ENCODE peak calls at places on chromosomes 16 and 17, in four cellular contexts. One of them, this sample, is unnamed.

GRCh38 chr16:30351586-30352419 is 3.3 kb downstream of the CD2BP2 start:
- DNase-seq in K562: no peak
- DNase-seq in GM12878: no peak
- DNase-seq in H1: no peak
- DNase-seq in this sample: peak; percentile 39

GRCh38 chr16:61900482-61900881 is 135.8 kb downstream of the CDH8 start:
- DNase-seq in K562: no peak
- DNase-seq in GM12878: no peak
- DNase-seq in H1: no peak
- DNase-seq in this sample: no peak

GRCh38 chr17:78130439-78131101 is at the start of gene TMC8:
- DNase-seq in K562: peak; percentile 47
- DNase-seq in GM12878: no peak
- DNase-seq in H1: no peak
- DNase-seq in this sample: no peak

GRCh38 chr17:21275047-21275578 is 9.4 kb upstream of the MAP2K3 start:
- DNase-seq in K562: peak; percentile 22
- DNase-seq in GM12878: no peak
- DNase-seq in H1: no peak
- DNase-seq in this sample: no peak

GRCh38 chr17:63433746-63434591 is 12.1 kb downstream of the CYB561 start:
- DNase-seq in K562: no peak
- DNase-seq in GM12878: no peak
- DNase-seq in H1: no peak
- DNase-seq in this sample: no peak

GRCh38 chr17:15967706-15968399 is 22.9 kb downstream of the ADORA2B start:
- DNase-seq in K562: no peak
- DNase-seq in GM12878: no peak
- DNase-seq in H1: no peak
- DNase-seq in this sample: no peak

GRCh38 chr16:67393111-67393789 is at the start of gene TPPP3:
- DNase-seq in K562: peak; percentile 95
- DNase-seq in GM12878: no peak
- DNase-seq in H1: peak; percentile 87
- DNase-seq in this sample: no peak

GRCh38 chr17:48747445-48748363 is 19.2 kb upstream of the HOXB13 start:
- DNase-seq in K562: no peak
- DNase-seq in GM12878: no peak
- DNase-seq in H1: peak; percentile 64
- DNase-seq in this sample: no peak

GRCh38 chr17:37043201-37043600 is 94.4 kb downstream of the AATF start:
- DNase-seq in K562: no peak
- DNase-seq in GM12878: no peak
- DNase-seq in H1: peak; percentile 37
- DNase-seq in this sample: no peak

GRCh38 chr16:83733301-83733700 is 74.5 kb upstream of the HSBP1 start:
- DNase-seq in K562: no peak
- DNase-seq in GM12878: no peak
- DNase-seq in H1: no peak
- DNase-seq in this sample: no peak

GRCh38 chr16:31118223-31119155 is 1.0 kb downstream of the KAT8 start:
- DNase-seq in K562: no peak
- DNase-seq in GM12878: no peak
- DNase-seq in H1: no peak
- DNase-seq in this sample: no peak

GRCh38 chr16:10635367-10636021 is 55.1 kb upstream of the EMP2 start:
- DNase-seq in K562: no peak
- DNase-seq in GM12878: no peak
- DNase-seq in H1: no peak
- DNase-seq in this sample: no peak

GRCh38 chr16:51290410-51290809 is 139.3 kb upstream of the SALL1 start:
- DNase-seq in K562: no peak
- DNase-seq in GM12878: no peak
- DNase-seq in H1: no peak
- DNase-seq in this sample: no peak

GRCh38 chr17:58577696-58578095 is 63.3 kb upstream of the MTMR4 start:
- DNase-seq in K562: peak; percentile 57
- DNase-seq in GM12878: no peak
- DNase-seq in H1: peak; percentile 67
- DNase-seq in this sample: peak; percentile 77

GRCh38 chr16:85963746-85964370 is 64.9 kb downstream of the IRF8 start:
- DNase-seq in K562: no peak
- DNase-seq in GM12878: no peak
- DNase-seq in H1: no peak
- DNase-seq in this sample: no peak

GRCh38 chr17:75020331-75021110 is 8.1 kb downstream of the MRPL58 start:
- DNase-seq in K562: no peak
- DNase-seq in GM12878: no peak
- DNase-seq in H1: no peak
- DNase-seq in this sample: no peak

GRCh38 chr16:7421578-7421977 is 88.9 kb downstream of the RBFOX1 start:
- DNase-seq in K562: no peak
- DNase-seq in GM12878: no peak
- DNase-seq in H1: no peak
- DNase-seq in this sample: no peak

GRCh38 chr17:39808409-39808997 is 55.6 kb downstream of the IKZF3 start:
- DNase-seq in K562: no peak
- DNase-seq in GM12878: no peak
- DNase-seq in H1: no peak
- DNase-seq in this sample: no peak

GRCh38 chr16:67462279-67462655 is 18.7 kb downstream of the ATP6V0D1 start:
- DNase-seq in K562: no peak
- DNase-seq in GM12878: no peak
- DNase-seq in H1: no peak
- DNase-seq in this sample: no peak

GRCh38 chr17:31654936-31655335 is 204.1 kb downstream of the COPRS start:
- DNase-seq in K562: no peak
- DNase-seq in GM12878: no peak
- DNase-seq in H1: no peak
- DNase-seq in this sample: no peak

GRCh38 chr16:73545713-73546112 is 497.8 kb upstream of the ZFHX3 start:
- DNase-seq in K562: no peak
- DNase-seq in GM12878: no peak
- DNase-seq in H1: no peak
- DNase-seq in this sample: no peak

GRCh38 chr16:14241631-14242030 is 170.5 kb downstream of the MRTFB start:
- DNase-seq in K562: no peak
- DNase-seq in GM12878: no peak
- DNase-seq in H1: no peak
- DNase-seq in this sample: no peak

GRCh38 chr17:48804936-48805411 is 12.1 kb downstream of the TTLL6 start:
- DNase-seq in K562: peak; percentile 84
- DNase-seq in GM12878: no peak
- DNase-seq in H1: peak; percentile 97
- DNase-seq in this sample: peak; percentile 77

GRCh38 chr17:52517176-52517575 is 358.7 kb upstream of the CA10 start:
- DNase-seq in K562: no peak
- DNase-seq in GM12878: no peak
- DNase-seq in H1: no peak
- DNase-seq in this sample: no peak

GRCh38 chr17:78599419-78599818 is 22.2 kb upstream of the DNAH17 start:
- DNase-seq in K562: no peak
- DNase-seq in GM12878: no peak
- DNase-seq in H1: no peak
- DNase-seq in this sample: no peak

GRCh38 chr17:79970576-79971068 is 65.0 kb downstream of the TBC1D16 start:
- DNase-seq in K562: peak; percentile 48
- DNase-seq in GM12878: no peak
- DNase-seq in H1: no peak
- DNase-seq in this sample: peak; percentile 38

GRCh38 chr17:60372790-60373483 is 19.0 kb downstream of the USP32 start:
- DNase-seq in K562: no peak
- DNase-seq in GM12878: no peak
- DNase-seq in H1: no peak
- DNase-seq in this sample: no peak
- TF ChIP-seq EGR1 in K562: no peak
- TF ChIP-seq EGR1 in GM12878: no peak
- TF ChIP-seq EGR1 in H1: no peak
- TF ChIP-seq EGR1 in this sample: no peak

DNA sequence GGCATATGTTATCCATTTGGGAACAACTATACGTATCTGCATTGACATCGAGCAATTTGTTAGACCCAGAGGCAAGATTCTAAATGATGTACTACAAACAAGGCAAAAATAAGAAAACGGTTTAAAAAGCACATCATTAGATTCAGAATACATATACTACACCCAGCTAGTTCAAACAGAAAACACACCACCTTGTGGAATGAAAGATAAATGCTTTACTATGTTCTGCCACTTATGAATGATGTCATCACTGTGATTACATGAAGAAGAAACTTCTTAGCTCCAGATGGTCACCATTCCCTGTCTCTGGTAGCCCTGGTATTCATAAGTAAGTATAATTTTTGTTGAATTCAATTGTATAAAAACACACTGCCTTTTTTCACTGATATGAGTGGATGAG is 7.8 kb downstream of the NACA2 start:
- DNase-seq in K562: peak; percentile 42
- DNase-seq in GM12878: no peak
- DNase-seq in H1: no peak
- DNase-seq in this sample: peak; percentile 65
- TF ChIP-seq MAX in K562: no peak
- TF ChIP-seq MAX in GM12878: no peak
- TF ChIP-seq MAX in H1: no peak
- TF ChIP-seq MAX in this sample: peak; percentile 44

GRCh38 chr17:19531780-19532501 is 1.7 kb upstream of the SLC47A1 start:
- DNase-seq in K562: no peak
- DNase-seq in GM12878: no peak
- DNase-seq in H1: no peak
- DNase-seq in this sample: no peak

GRCh38 chr17:19533718-19534561 is at the start of gene SLC47A1:
- DNase-seq in K562: no peak
- DNase-seq in GM12878: no peak
- DNase-seq in H1: peak; percentile 67
- DNase-seq in this sample: no peak

GRCh38 chr17:19537116-19537515 is 3.5 kb downstream of the SLC47A1 start:
- DNase-seq in K562: no peak
- DNase-seq in GM12878: no peak
- DNase-seq in H1: no peak
- DNase-seq in this sample: no peak

GRCh38 chr17:19534562-19535149 is 1.0 kb downstream of the SLC47A1 start:
- DNase-seq in K562: no peak
- DNase-seq in GM12878: no peak
- DNase-seq in H1: no peak
- DNase-seq in this sample: no peak

GRCh38 chr17:19533036-19533717 is 477 bp upstream of the SLC47A1 start:
- DNase-seq in K562: no peak
- DNase-seq in GM12878: no peak
- DNase-seq in H1: no peak
- DNase-seq in this sample: no peak
- H3K4me3 ChIP-seq in K562: no peak overlapping the region
- H3K4me3 ChIP-seq in GM12878: no peak overlapping the region
- H3K4me3 ChIP-seq in H1: peak overlapping the region; percentile 77
- H3K4me3 ChIP-seq in this sample: no peak overlapping the region

DNA sequence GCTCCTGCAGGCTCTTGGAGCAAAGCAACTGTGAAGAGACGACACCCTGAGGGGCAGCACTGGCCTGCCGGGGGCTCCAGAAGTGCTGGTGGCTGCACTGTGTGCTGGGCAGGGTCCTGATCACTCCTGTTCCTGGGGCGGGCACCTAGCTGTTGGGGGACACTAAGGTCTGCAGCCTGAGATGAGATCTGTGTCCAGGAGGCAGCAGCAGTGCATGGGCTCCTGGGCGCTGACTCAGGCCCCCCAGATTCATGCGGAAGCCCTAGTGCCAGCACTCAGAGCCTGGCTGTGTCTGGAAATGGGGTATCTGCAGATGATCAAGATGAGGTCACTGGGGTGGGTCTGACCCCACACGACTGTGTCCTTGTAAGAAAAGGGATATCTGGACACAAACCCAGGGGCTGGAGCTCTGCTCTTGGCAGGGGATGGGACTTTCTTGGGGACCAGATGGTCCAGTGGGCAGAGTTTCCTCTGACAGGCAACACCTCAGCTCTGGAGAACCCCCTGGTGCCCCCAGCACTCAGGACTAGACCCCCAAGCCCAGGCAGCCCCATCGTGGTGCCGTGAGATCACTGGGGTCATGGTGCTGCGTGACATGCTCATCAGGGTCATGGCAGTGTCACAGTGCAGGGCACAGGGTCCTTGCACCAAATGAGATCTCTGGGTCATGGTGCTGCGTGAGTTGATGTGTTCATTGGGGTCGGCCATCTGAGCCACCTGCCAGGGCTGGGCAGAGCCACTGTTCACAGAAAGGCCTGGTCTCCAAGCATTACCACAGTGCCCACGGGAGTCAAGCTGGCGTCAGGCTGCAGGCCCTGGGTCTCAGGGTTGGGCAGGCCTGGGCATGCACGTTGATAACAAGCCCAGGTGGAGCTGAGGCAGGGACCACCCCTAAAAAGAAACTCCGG is 9.5 kb downstream of the FAAP100 start:
- DNase-seq in K562: no peak
- DNase-seq in GM12878: no peak
- DNase-seq in H1: no peak
- DNase-seq in this sample: no peak
- TF ChIP-seq EGR1 in K562: no peak
- TF ChIP-seq EGR1 in GM12878: no peak
- TF ChIP-seq EGR1 in H1: no peak
- TF ChIP-seq EGR1 in this sample: no peak